ENCODE peak calls at places on chromosome 5, in six cellular contexts. D is H1, O is HepG2, J is HCT116, N is SK-N-SH, Y is GM12878. Z is an unnamed sample.

GRCh38 chr5:91641730-91642350 is 258.7 kb upstream of the ARRDC3 start:
- DNase-seq in D (no peak), O (peak), J (peak), N (peak), Y (no peak), Z (no peak)

GRCh38 chr5:135079760-135080159 is 45.7 kb upstream of the PITX1 start:
- DNase-seq in D (no peak), O (no peak), J (no peak), N (no peak), Y (no peak), Z (no peak)

GRCh38 chr5:72224946-72225427 is 95.1 kb downstream of the MRPS27 start:
- DNase-seq in D (no peak), O (no peak), J (no peak), N (no peak), Y (no peak), Z (no peak)

GRCh38 chr5:38672059-38672791 is 115.8 kb upstream of the LIFR start:
- DNase-seq in D (no peak), O (peak), J (no peak), N (no peak), Y (no peak), Z (peak)

GRCh38 chr5:8829322-8830029 is 716.4 kb downstream of the SEMA5A start:
- DNase-seq in D (no peak), O (no peak), J (no peak), N (no peak), Y (no peak), Z (peak)

GRCh38 chr5:119238265-119239118 is 117.3 kb upstream of the TNFAIP8 start:
- DNase-seq in D (no peak), O (no peak), J (no peak), N (no peak), Y (no peak), Z (no peak)

GRCh38 chr5:77486344-77486962 is 5.7 kb downstream of the WDR41 start:
- DNase-seq in D (no peak), O (no peak), J (no peak), N (no peak), Y (no peak), Z (no peak)

GRCh38 chr5:67233075-67233474 is 36.5 kb upstream of the CD180 start:
- DNase-seq in D (no peak), O (no peak), J (no peak), N (no peak), Y (no peak), Z (no peak)

GRCh38 chr5:131260895-131261294 is 3.0 kb upstream of the CDC42SE2 start:
- DNase-seq in D (no peak), O (no peak), J (no peak), N (no peak), Y (no peak), Z (no peak)

GRCh38 chr5:4011943-4012342 is 416.3 kb downstream of the IRX1 start:
- DNase-seq in D (no peak), O (no peak), J (no peak), N (no peak), Y (no peak), Z (no peak)

GRCh38 chr5:99900302-99900811 is 634.8 kb upstream of the FAM174A start:
- DNase-seq in D (no peak), O (no peak), J (peak), N (no peak), Y (no peak), Z (no peak)

GRCh38 chr5:53488195-53488594 is 7.8 kb downstream of the FST start:
- DNase-seq in D (no peak), O (no peak), J (no peak), N (no peak), Y (no peak), Z (no peak)

GRCh38 chr5:53481887-53482716 is 1.7 kb downstream of the FST start:
- DNase-seq in D (no peak), O (peak), J (peak), N (peak), Y (no peak), Z (no peak)

GRCh38 chr5:53482717-53483638 is 2.5 kb downstream of the FST start:
- DNase-seq in D (no peak), O (peak), J (no peak), N (peak), Y (no peak), Z (no peak)

GRCh38 chr5:53490747-53491146 is 10.3 kb downstream of the FST start:
- DNase-seq in D (no peak), O (peak), J (no peak), N (no peak), Y (no peak), Z (no peak)

GRCh38 chr5:53487436-53487835 is 7.0 kb downstream of the FST start:
- DNase-seq in D (no peak), O (no peak), J (no peak), N (no peak), Y (no peak), Z (no peak)
- TF ChIP-seq YY1 in D (no peak), O (no peak), J (no peak), N (no peak), Y (no peak), Z (no peak)

GRCh38 chr5:1568201-1568979 is 44.6 kb upstream of the LPCAT1 start:
- DNase-seq in D (no peak), O (peak), J (no peak), N (no peak), Y (no peak), Z (no peak)
- H3K4me3 ChIP-seq in D (no peak), O (no peak), J (no peak), N (no peak), Y (no peak), Z (no peak)

DNA sequence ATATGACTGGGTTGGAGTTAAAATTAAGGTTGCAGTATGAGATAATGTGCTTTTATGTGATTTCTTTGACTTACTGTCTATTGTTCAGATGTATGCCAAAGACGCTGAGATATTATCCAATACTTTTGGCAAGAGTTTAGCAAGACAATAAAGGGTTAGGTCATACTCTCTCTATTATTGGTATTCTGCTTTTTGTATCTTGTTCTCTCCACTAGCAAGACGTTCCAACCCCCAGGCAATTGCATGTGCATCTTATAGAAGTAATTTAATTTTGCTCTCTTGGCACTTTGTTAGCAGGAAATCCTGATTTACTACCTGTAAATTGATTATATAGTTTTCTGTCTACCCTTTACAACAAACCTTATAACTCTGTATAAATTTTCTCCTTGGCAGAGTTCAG is 1093.6 kb downstream of the CDH9 start:
- DNase-seq in D (no peak), O (no peak), J (no peak), N (no peak), Y (no peak), Z (no peak)
- TF ChIP-seq YY1 in D (no peak), O (no peak), J (no peak), N (no peak), Y (no peak), Z (no peak)

DNA sequence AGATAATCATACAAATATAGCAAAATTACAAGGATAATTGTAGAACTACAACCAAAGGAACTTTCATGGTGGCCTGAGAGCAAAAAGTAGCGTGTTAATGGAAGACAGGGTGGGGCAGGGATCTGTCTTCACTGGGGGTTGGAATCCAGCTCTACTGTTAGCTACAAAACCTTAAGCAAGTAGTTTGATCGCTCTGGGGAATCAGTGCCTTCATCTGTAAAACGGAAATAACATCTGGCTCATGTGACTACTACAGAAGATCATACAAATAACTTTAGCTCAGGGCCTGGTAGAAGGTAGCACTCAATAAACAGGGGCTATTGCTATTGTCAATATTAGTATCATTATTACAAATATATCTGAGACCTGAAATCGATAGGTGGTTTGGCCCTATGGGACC is 40.4 kb downstream of the ZNF608 start:
- DNase-seq in D (no peak), O (no peak), J (no peak), N (no peak), Y (no peak), Z (no peak)
- H3K4me3 ChIP-seq in D (no peak), O (no peak), J (no peak), N (no peak), Y (peak), Z (no peak)

Z was measured in NT2/D1.